ENCODE peak calls at places on chromosomes 16 and 17, in five cellular contexts. U is WTC11, G is NCI-H1694 treated with DMSO at 0.1 percent for 48 hours, E is NCI-H1092, X is A172. D is an unnamed sample.
A peak's percentile ranks its signal among the peaks of the same experiment; 100 is the strongest.

GRCh38 chr16:49618955-49619354 is 237.0 kb downstream of the ZNF423 start:
- DNase-seq in U (no peak), G (no peak), E (no peak), X (no peak), D (no peak)

GRCh38 chr16:2828521-2828840 is 1.6 kb upstream of the ZG16B start:
- DNase-seq in U (no peak), G (no peak), E (no peak), X (no peak), D (no peak)

GRCh38 chr17:79633154-79633553 is 22.3 kb upstream of the RBFOX3 start:
- DNase-seq in U (peak; percentile 3), G (no peak), E (no peak), X (no peak), D (no peak)

GRCh38 chr16:67858448-67858993 is 11.0 kb upstream of the CENPT start:
- DNase-seq in U (no peak), G (no peak), E (no peak), X (no peak), D (peak; percentile 44)

GRCh38 chr17:59365383-59365981 is 34.0 kb downstream of the YPEL2 start:
- DNase-seq in U (no peak), G (peak; percentile 32), E (peak; percentile 20), X (no peak), D (peak; percentile 28)

GRCh38 chr17:39548494-39548893 is 59.2 kb downstream of the NEUROD2 start:
- DNase-seq in U (no peak), G (peak; percentile 63), E (no peak), X (no peak), D (no peak)

GRCh38 chr17:18267927-18268711 is 7.7 kb downstream of the MIEF2 start:
- DNase-seq in U (peak; percentile 58), G (no peak), E (no peak), X (no peak), D (peak; percentile 37)

GRCh38 chr17:81043725-81044427 is 8.9 kb downstream of the BAIAP2 start:
- DNase-seq in U (peak; percentile 42), G (no peak), E (no peak), X (peak; percentile 96), D (peak; percentile 80)

GRCh38 chr16:27199747-27200146 is 3.6 kb upstream of the KDM8 start:
- DNase-seq in U (no peak), G (no peak), E (no peak), X (peak; percentile 35), D (no peak)

GRCh38 chr16:3695610-3696369 is 21.5 kb downstream of the TRAP1 start:
- DNase-seq in U (no peak), G (no peak), E (no peak), X (no peak), D (peak; percentile 80)

GRCh38 chr17:82273327-82274133 is at the start of gene CSNK1D:
- DNase-seq in U (peak; percentile 93), G (peak; percentile 90), E (peak; percentile 83), X (peak; percentile 80), D (peak; percentile 97)

GRCh38 chr17:11150946-11151345 is 90.1 kb upstream of the SHISA6 start:
- DNase-seq in U (no peak), G (no peak), E (no peak), X (no peak), D (no peak)

GRCh38 chr17:63370696-63371095 is 75.4 kb downstream of the CYB561 start:
- DNase-seq in U (no peak), G (no peak), E (no peak), X (no peak), D (no peak)

GRCh38 chr16:12158428-12158827 is 181.9 kb downstream of the SNX29 start:
- DNase-seq in U (no peak), G (no peak), E (no peak), X (peak; percentile 69), D (no peak)

GRCh38 chr17:82297804-82298537 is 19.4 kb downstream of the CD7 start:
- DNase-seq in U (no peak), G (no peak), E (peak; percentile 53), X (peak; percentile 95), D (peak; percentile 78)

GRCh38 chr17:37190493-37190892 is 185.3 kb upstream of the C17orf78 start:
- DNase-seq in U (no peak), G (no peak), E (no peak), X (no peak), D (no peak)

GRCh38 chr16:46972429-46972970 is 974 bp downstream of the DNAJA2 start:
- DNase-seq in U (no peak), G (no peak), E (no peak), X (peak; percentile 35), D (peak; percentile 32)

GRCh38 chr16:8912793-8913192 is 30.6 kb downstream of the LITAFD start:
- DNase-seq in U (no peak), G (no peak), E (no peak), X (no peak), D (no peak)

GRCh38 chr16:732936-733335 is 6.0 kb downstream of the HAGHL start:
- DNase-seq in U (no peak), G (no peak), E (no peak), X (peak; percentile 49), D (no peak)

GRCh38 chr17:41689497-41690299 is 1.0 kb downstream of the EIF1 start:
- DNase-seq in U (peak; percentile 30), G (peak; percentile 51), E (no peak), X (peak; percentile 58), D (peak; percentile 70)

GRCh38 chr17:13581925-13582324 is 19.8 kb downstream of the HS3ST3A1 start:
- DNase-seq in U (no peak), G (no peak), E (no peak), X (peak; percentile 64), D (no peak)

GRCh38 chr17:57869599-57870282 is 19.9 kb upstream of the MRPS23 start:
- DNase-seq in U (no peak), G (no peak), E (no peak), X (peak; percentile 92), D (peak; percentile 68)

GRCh38 chr16:3262517-3262916 is 6.1 kb upstream of the MEFV start:
- DNase-seq in U (no peak), G (no peak), E (no peak), X (no peak), D (no peak)

GRCh38 chr17:68296217-68297140 is 5.2 kb downstream of the ARSG start:
- DNase-seq in U (no peak), G (no peak), E (no peak), X (no peak), D (no peak)

GRCh38 chr16:86478779-86479178 is 31.5 kb upstream of the FOXF1 start:
- DNase-seq in U (no peak), G (no peak), E (no peak), X (no peak), D (no peak)

GRCh38 chr16:13968835-13969234 is 48.9 kb downstream of the ERCC4 start:
- DNase-seq in U (no peak), G (no peak), E (no peak), X (no peak), D (no peak)

GRCh38 chr17:63961355-63962207 is 11.1 kb downstream of the SCN4A start:
- DNase-seq in U (peak; percentile 100), G (no peak), E (no peak), X (peak; percentile 39), D (peak; percentile 80)